ENCODE peak calls at places on chromosomes 16 and 17, in nine cellular contexts. F is neural crest cell, G is NCI-H1105 treated with DMSO at 0.1 percent for 48 hours, O is putamen, Y is endothelial cell, D is NCI-H2029, I is globus pallidus, V is activated T-cell treated with anti-CD3 and anti-CD28 coated beads for 1 hour, Q is Panc1. M is an unnamed sample.
A peak's percentile ranks its signal among the peaks of the same experiment; 100 is the strongest.

GRCh38 chr17:64085650-64086005 is 44.3 kb downstream of the ERN1 start:
- DNase-seq in F (no peak), G (no peak), O (no peak), Y (no peak), D (no peak), I (no peak), V (no peak), Q (no peak), M (no peak)

GRCh38 chr17:30908717-30909420 is 2.8 kb upstream of the TEFM start:
- DNase-seq in F (no peak), G (no peak), O (no peak), Y (no peak), D (no peak), I (no peak), V (no peak), Q (no peak), M (no peak)

GRCh38 chr16:9054460-9054859 is 37.0 kb upstream of the HAPSTR1 start:
- DNase-seq in F (no peak), G (no peak), O (no peak), Y (no peak), D (no peak), I (no peak), V (no peak), Q (no peak), M (no peak)

GRCh38 chr16:70298988-70299938 is at the start of gene DDX19B:
- DNase-seq in F (peak; percentile 46), G (peak; percentile 54), O (peak; percentile 67), Y (peak; percentile 69), D (peak; percentile 58), I (peak; percentile 77), V (peak; percentile 36), Q (no peak), M (no peak)

GRCh38 chr17:19454074-19454473 is 43.0 kb downstream of the RNF112 start:
- DNase-seq in F (no peak), G (no peak), O (no peak), Y (no peak), D (no peak), I (no peak), V (no peak), Q (no peak), M (no peak)

GRCh38 chr16:10493276-10493675 is 87.1 kb downstream of the EMP2 start:
- DNase-seq in F (no peak), G (no peak), O (no peak), Y (no peak), D (no peak), I (no peak), V (no peak), Q (no peak), M (no peak)

GRCh38 chr17:55783684-55784245 is 32.9 kb downstream of the PCTP start:
- DNase-seq in F (no peak), G (no peak), O (no peak), Y (no peak), D (peak; percentile 54), I (no peak), V (no peak), Q (no peak), M (peak; percentile 52)

GRCh38 chr17:58289869-58290268 is 9.1 kb upstream of the MPO start:
- DNase-seq in F (no peak), G (peak; percentile 0), O (no peak), Y (no peak), D (no peak), I (no peak), V (no peak), Q (no peak), M (no peak)

GRCh38 chr16:12011565-12011964 is 35.0 kb downstream of the SNX29 start:
- DNase-seq in F (no peak), G (no peak), O (no peak), Y (no peak), D (no peak), I (no peak), V (no peak), Q (no peak), M (no peak)

GRCh38 chr16:11082108-11082859 is 137.9 kb downstream of the CLEC16A start:
- DNase-seq in F (no peak), G (no peak), O (no peak), Y (no peak), D (no peak), I (no peak), V (no peak), Q (no peak), M (no peak)

GRCh38 chr17:47205419-47205963 is 3.7 kb upstream of the MYL4 start:
- DNase-seq in F (no peak), G (no peak), O (no peak), Y (no peak), D (peak; percentile 84), I (peak; percentile 25), V (peak; percentile 36), Q (no peak), M (no peak)

GRCh38 chr16:63292036-63292435 is 1255.8 kb upstream of the CDH8 start:
- DNase-seq in F (no peak), G (no peak), O (no peak), Y (no peak), D (no peak), I (no peak), V (no peak), Q (no peak), M (no peak)

GRCh38 chr16:88593489-88593888 is 23.3 kb downstream of the ZC3H18 start:
- DNase-seq in F (no peak), G (no peak), O (peak; percentile 65), Y (no peak), D (no peak), I (peak; percentile 82), V (no peak), Q (no peak), M (no peak)

GRCh38 chr17:55530064-55530463 is 18.8 kb upstream of the SMIM36 start:
- DNase-seq in F (no peak), G (no peak), O (no peak), Y (no peak), D (no peak), I (no peak), V (no peak), Q (no peak), M (no peak)

GRCh38 chr17:30395398-30396022 is 16.8 kb downstream of the CPD start:
- DNase-seq in F (no peak), G (no peak), O (no peak), Y (no peak), D (peak; percentile 27), I (no peak), V (no peak), Q (no peak), M (no peak)

GRCh38 chr16:4685292-4685691 is 8.1 kb upstream of the NUDT16L1 start:
- DNase-seq in F (no peak), G (no peak), O (no peak), Y (no peak), D (no peak), I (no peak), V (no peak), Q (no peak), M (no peak)

M was measured in SK-N-MC.